ENCODE peak calls at places on chromosomes 3 and 15, in five cellular contexts. One of them, this sample, is unnamed.

GRCh38 chr15:29110176-29110575 is 159.4 kb downstream of the NSMCE3 start:
- DNase-seq in NT2/D1: no peak
- DNase-seq in EH: no peak
- DNase-seq in NCI-H1092 treated with DMSO at 0.1 percent for 48 hours: no peak
- DNase-seq in amniotic stem cell: no peak
- DNase-seq in this sample: no peak

GRCh38 chr3:107525101-107525953 is 2.6 kb downstream of the BBX start:
- DNase-seq in NCI-H1092 treated with DMSO at 0.1 percent for 48 hours: no peak
- DNase-seq in EH: peak; percentile 59
- DNase-seq in NT2/D1: no peak
- DNase-seq in amniotic stem cell: no peak
- DNase-seq in this sample: peak; percentile 7

GRCh38 chr3:123884258-123884831 is at the start of gene MYLK:
- DNase-seq in EH: peak; percentile 98
- DNase-seq in NT2/D1: peak; percentile 95
- DNase-seq in amniotic stem cell: peak; percentile 82
- DNase-seq in NCI-H1092 treated with DMSO at 0.1 percent for 48 hours: peak; percentile 74
- DNase-seq in this sample: no peak

GRCh38 chr3:156816794-156817741 is 9.1 kb upstream of the LEKR1 start:
- DNase-seq in NT2/D1: peak; percentile 79
- DNase-seq in EH: peak; percentile 90
- DNase-seq in NCI-H1092 treated with DMSO at 0.1 percent for 48 hours: peak; percentile 67
- DNase-seq in amniotic stem cell: peak; percentile 76
- DNase-seq in this sample: peak; percentile 68

GRCh38 chr3:122998206-122998605 is 29.4 kb downstream of the SEMA5B start:
- DNase-seq in NT2/D1: no peak
- DNase-seq in NCI-H1092 treated with DMSO at 0.1 percent for 48 hours: no peak
- DNase-seq in amniotic stem cell: no peak
- DNase-seq in EH: no peak
- DNase-seq in this sample: no peak

GRCh38 chr3:34947849-34948248 is 691.5 kb upstream of the ARPP21 start:
- DNase-seq in EH: peak; percentile 72
- DNase-seq in amniotic stem cell: peak; percentile 78
- DNase-seq in NT2/D1: peak; percentile 3
- DNase-seq in NCI-H1092 treated with DMSO at 0.1 percent for 48 hours: no peak
- DNase-seq in this sample: no peak

GRCh38 chr15:45402955-45403892 is 24.9 kb upstream of the GATM start:
- DNase-seq in NCI-H1092 treated with DMSO at 0.1 percent for 48 hours: peak; percentile 1
- DNase-seq in NT2/D1: no peak
- DNase-seq in EH: peak; percentile 48
- DNase-seq in amniotic stem cell: no peak
- DNase-seq in this sample: peak; percentile 2

GRCh38 chr3:134190272-134190671 is 60.4 kb downstream of the RYK start:
- DNase-seq in EH: no peak
- DNase-seq in amniotic stem cell: no peak
- DNase-seq in NT2/D1: no peak
- DNase-seq in NCI-H1092 treated with DMSO at 0.1 percent for 48 hours: no peak
- DNase-seq in this sample: no peak

GRCh38 chr15:75037685-75038084 is 14.3 kb downstream of the PPCDC start:
- DNase-seq in NT2/D1: no peak
- DNase-seq in NCI-H1092 treated with DMSO at 0.1 percent for 48 hours: no peak
- DNase-seq in EH: no peak
- DNase-seq in amniotic stem cell: no peak
- DNase-seq in this sample: no peak

GRCh38 chr3:195878424-195879274 is 29.7 kb downstream of the TNK2 start:
- DNase-seq in amniotic stem cell: no peak
- DNase-seq in NT2/D1: no peak
- DNase-seq in EH: no peak
- DNase-seq in NCI-H1092 treated with DMSO at 0.1 percent for 48 hours: no peak
- DNase-seq in this sample: no peak

GRCh38 chr15:55546718-55547117 is 38.7 kb upstream of the DNAAF4 start:
- DNase-seq in NCI-H1092 treated with DMSO at 0.1 percent for 48 hours: no peak
- DNase-seq in NT2/D1: no peak
- DNase-seq in EH: peak; percentile 31
- DNase-seq in amniotic stem cell: no peak
- DNase-seq in this sample: no peak

GRCh38 chr15:81914734-81915234 is 131.0 kb downstream of the MEX3B start:
- DNase-seq in NCI-H1092 treated with DMSO at 0.1 percent for 48 hours: peak; percentile 93
- DNase-seq in NT2/D1: no peak
- DNase-seq in EH: no peak
- DNase-seq in amniotic stem cell: no peak
- DNase-seq in this sample: no peak

This sample was measured in T follicular helper cell.